ENCODE peak calls at places on chromosomes 5 and 9, in five cellular contexts. One of them, this sample, is unnamed.

GRCh38 chr9:108333406-108334031 is 522.3 kb downstream of the ACTL7B start:
- DNase-seq in hepatic stellate cell: no peak
- DNase-seq in HS-5: no peak
- DNase-seq in hepatocyte: peak
- DNase-seq in cardiac fibroblast: no peak
- DNase-seq in this sample: no peak

GRCh38 chr9:134562146-134562753 is 79.4 kb upstream of the COL5A1 start:
- DNase-seq in hepatocyte: peak
- DNase-seq in cardiac fibroblast: no peak
- DNase-seq in hepatic stellate cell: no peak
- DNase-seq in HS-5: no peak
- DNase-seq in this sample: no peak

GRCh38 chr5:37875051-37875787 is 35.4 kb upstream of the GDNF start:
- DNase-seq in HS-5: peak
- DNase-seq in hepatic stellate cell: no peak
- DNase-seq in hepatocyte: peak
- DNase-seq in cardiac fibroblast: peak
- DNase-seq in this sample: no peak

GRCh38 chr5:22372376-22372775 is 480.8 kb downstream of the CDH12 start:
- DNase-seq in cardiac fibroblast: no peak
- DNase-seq in hepatic stellate cell: no peak
- DNase-seq in hepatocyte: peak
- DNase-seq in HS-5: peak
- DNase-seq in this sample: no peak

GRCh38 chr5:177565046-177565445 is 10.7 kb upstream of the FAM193B start:
- DNase-seq in HS-5: no peak
- DNase-seq in hepatic stellate cell: no peak
- DNase-seq in hepatocyte: no peak
- DNase-seq in cardiac fibroblast: no peak
- DNase-seq in this sample: no peak

GRCh38 chr5:147160923-147161663 is 73.7 kb upstream of the STK32A start:
- DNase-seq in hepatic stellate cell: no peak
- DNase-seq in cardiac fibroblast: no peak
- DNase-seq in hepatocyte: no peak
- DNase-seq in HS-5: no peak
- DNase-seq in this sample: no peak

GRCh38 chr9:135905380-135906282 is 1.7 kb downstream of the CAMSAP1 start:
- DNase-seq in hepatic stellate cell: peak
- DNase-seq in cardiac fibroblast: peak
- DNase-seq in hepatocyte: peak
- DNase-seq in HS-5: no peak
- DNase-seq in this sample: no peak

GRCh38 chr5:65535529-65535987 is 27.4 kb downstream of the CENPK start:
- DNase-seq in hepatocyte: no peak
- DNase-seq in HS-5: no peak
- DNase-seq in hepatic stellate cell: no peak
- DNase-seq in cardiac fibroblast: no peak
- DNase-seq in this sample: no peak

GRCh38 chr9:72753261-72753893 is 199.5 kb downstream of the ALDH1A1 start:
- DNase-seq in hepatic stellate cell: peak
- DNase-seq in hepatocyte: peak
- DNase-seq in cardiac fibroblast: peak
- DNase-seq in HS-5: no peak
- DNase-seq in this sample: no peak

GRCh38 chr9:108569624-108570023 is 286.2 kb downstream of the ACTL7B start:
- DNase-seq in HS-5: peak
- DNase-seq in hepatocyte: peak
- DNase-seq in hepatic stellate cell: no peak
- DNase-seq in cardiac fibroblast: peak
- DNase-seq in this sample: no peak

GRCh38 chr9:130183133-130183762 is 11.0 kb downstream of the NCS1 start:
- DNase-seq in hepatic stellate cell: peak
- DNase-seq in HS-5: peak
- DNase-seq in hepatocyte: peak
- DNase-seq in cardiac fibroblast: peak
- DNase-seq in this sample: peak

GRCh38 chr5:7886849-7887460 is 18.0 kb downstream of the MTRR start:
- DNase-seq in hepatic stellate cell: peak
- DNase-seq in HS-5: no peak
- DNase-seq in hepatocyte: peak
- DNase-seq in cardiac fibroblast: peak
- DNase-seq in this sample: peak

GRCh38 chr5:91401175-91401574 is 18.1 kb upstream of the ARRDC3 start:
- DNase-seq in hepatic stellate cell: no peak
- DNase-seq in cardiac fibroblast: no peak
- DNase-seq in HS-5: no peak
- DNase-seq in hepatocyte: no peak
- DNase-seq in this sample: no peak

GRCh38 chr9:127923771-127924170 is 6.8 kb downstream of the PIP5KL1 start:
- DNase-seq in hepatic stellate cell: peak
- DNase-seq in hepatocyte: no peak
- DNase-seq in HS-5: peak
- DNase-seq in cardiac fibroblast: peak
- DNase-seq in this sample: no peak

GRCh38 chr5:84623034-84623433 is 238.4 kb upstream of the EDIL3 start:
- DNase-seq in hepatocyte: no peak
- DNase-seq in HS-5: no peak
- DNase-seq in cardiac fibroblast: no peak
- DNase-seq in hepatic stellate cell: no peak
- DNase-seq in this sample: no peak

GRCh38 chr5:81837667-81838306 is 86.9 kb upstream of the SSBP2 start:
- DNase-seq in hepatocyte: no peak
- DNase-seq in HS-5: no peak
- DNase-seq in hepatic stellate cell: no peak
- DNase-seq in cardiac fibroblast: no peak
- DNase-seq in this sample: no peak

GRCh38 chr5:207599-207998 is 10.4 kb downstream of the CCDC127 start:
- DNase-seq in hepatic stellate cell: no peak
- DNase-seq in cardiac fibroblast: no peak
- DNase-seq in hepatocyte: no peak
- DNase-seq in HS-5: no peak
- DNase-seq in this sample: no peak

This sample was measured in SK-N-SH.